ENCODE peak calls at places on chromosomes 1 and 21, in seven cellular contexts. One of them, this sample, is unnamed.

GRCh38 chr1:91846007-91846620 is 39.8 kb downstream of the TGFBR3 start:
- DNase-seq in mammary epithelial cell: no peak
- DNase-seq in tibial nerve: no peak
- DNase-seq in psoas muscle: no peak
- DNase-seq in heart left ventricle: no peak
- DNase-seq in heart right ventricle: no peak
- DNase-seq in iPS DF 6.9: no peak
- DNase-seq in this sample: no peak

GRCh38 chr1:2415801-2416208 is 3.4 kb upstream of the PEX10 start:
- DNase-seq in mammary epithelial cell: no peak
- DNase-seq in tibial nerve: no peak
- DNase-seq in psoas muscle: no peak
- DNase-seq in heart left ventricle: peak; percentile 64
- DNase-seq in heart right ventricle: peak; percentile 23
- DNase-seq in iPS DF 6.9: no peak
- DNase-seq in this sample: peak; percentile 39

GRCh38 chr1:193479187-193479586 is 292.8 kb upstream of the B3GALT2 start:
- DNase-seq in mammary epithelial cell: no peak
- DNase-seq in tibial nerve: no peak
- DNase-seq in psoas muscle: no peak
- DNase-seq in heart left ventricle: no peak
- DNase-seq in heart right ventricle: no peak
- DNase-seq in iPS DF 6.9: no peak
- DNase-seq in this sample: peak; percentile 95

GRCh38 chr1:243420968-243421675 is 165.3 kb downstream of the SDCCAG8 start:
- DNase-seq in mammary epithelial cell: no peak
- DNase-seq in tibial nerve: no peak
- DNase-seq in psoas muscle: no peak
- DNase-seq in heart left ventricle: no peak
- DNase-seq in heart right ventricle: no peak
- DNase-seq in iPS DF 6.9: no peak
- DNase-seq in this sample: no peak

GRCh38 chr21:9767592-9768375 is 753.6 kb upstream of the TPTE start:
- DNase-seq in mammary epithelial cell: no peak
- DNase-seq in tibial nerve: no peak
- DNase-seq in psoas muscle: no peak
- DNase-seq in heart left ventricle: no peak
- DNase-seq in heart right ventricle: no peak
- DNase-seq in iPS DF 6.9: no peak
- DNase-seq in this sample: no peak

GRCh38 chr1:11741919-11742598 is 6.1 kb downstream of the AGTRAP start:
- DNase-seq in mammary epithelial cell: no peak
- DNase-seq in tibial nerve: no peak
- DNase-seq in psoas muscle: no peak
- DNase-seq in heart left ventricle: no peak
- DNase-seq in heart right ventricle: no peak
- DNase-seq in iPS DF 6.9: no peak
- DNase-seq in this sample: no peak

GRCh38 chr1:209486861-209487260 is 96.7 kb upstream of the CAMK1G start:
- DNase-seq in mammary epithelial cell: peak; percentile 80
- DNase-seq in tibial nerve: no peak
- DNase-seq in psoas muscle: no peak
- DNase-seq in heart left ventricle: no peak
- DNase-seq in heart right ventricle: no peak
- DNase-seq in iPS DF 6.9: no peak
- DNase-seq in this sample: no peak

GRCh38 chr21:31735518-31735992 is 3.6 kb upstream of the SCAF4 start:
- DNase-seq in mammary epithelial cell: no peak
- DNase-seq in tibial nerve: no peak
- DNase-seq in psoas muscle: no peak
- DNase-seq in heart left ventricle: no peak
- DNase-seq in heart right ventricle: no peak
- DNase-seq in iPS DF 6.9: no peak
- DNase-seq in this sample: no peak

GRCh38 chr1:172180886-172181285 is 239.6 kb upstream of the C1orf105 start:
- DNase-seq in mammary epithelial cell: peak; percentile 3
- DNase-seq in tibial nerve: peak; percentile 16
- DNase-seq in psoas muscle: peak; percentile 26
- DNase-seq in heart left ventricle: peak; percentile 68
- DNase-seq in heart right ventricle: peak; percentile 43
- DNase-seq in iPS DF 6.9: no peak
- DNase-seq in this sample: peak; percentile 48

GRCh38 chr1:186887198-186887597 is 58.4 kb downstream of the PLA2G4A start:
- DNase-seq in mammary epithelial cell: peak; percentile 47
- DNase-seq in tibial nerve: no peak
- DNase-seq in psoas muscle: no peak
- DNase-seq in heart left ventricle: no peak
- DNase-seq in heart right ventricle: no peak
- DNase-seq in iPS DF 6.9: no peak
- DNase-seq in this sample: no peak

GRCh38 chr1:27296773-27297214 is 25.2 kb upstream of the TMEM222 start:
- DNase-seq in mammary epithelial cell: no peak
- DNase-seq in tibial nerve: peak; percentile 43
- DNase-seq in psoas muscle: peak; percentile 75
- DNase-seq in heart left ventricle: peak; percentile 83
- DNase-seq in heart right ventricle: peak; percentile 77
- DNase-seq in iPS DF 6.9: no peak
- DNase-seq in this sample: peak; percentile 51

GRCh38 chr1:117128323-117129079 is 7.0 kb upstream of the TRIM45 start:
- DNase-seq in mammary epithelial cell: peak; percentile 16
- DNase-seq in tibial nerve: no peak
- DNase-seq in psoas muscle: no peak
- DNase-seq in heart left ventricle: no peak
- DNase-seq in heart right ventricle: no peak
- DNase-seq in iPS DF 6.9: no peak
- DNase-seq in this sample: peak; percentile 37

GRCh38 chr1:117564227-117565082 is 41.4 kb upstream of the TENT5C start:
- DNase-seq in mammary epithelial cell: no peak
- DNase-seq in tibial nerve: no peak
- DNase-seq in psoas muscle: no peak
- DNase-seq in heart left ventricle: no peak
- DNase-seq in heart right ventricle: no peak
- DNase-seq in iPS DF 6.9: no peak
- DNase-seq in this sample: no peak

GRCh38 chr21:38809170-38809878 is 3.6 kb downstream of the ETS2 start:
- DNase-seq in mammary epithelial cell: no peak
- DNase-seq in tibial nerve: no peak
- DNase-seq in psoas muscle: no peak
- DNase-seq in heart left ventricle: no peak
- DNase-seq in heart right ventricle: no peak
- DNase-seq in iPS DF 6.9: no peak
- DNase-seq in this sample: no peak

GRCh38 chr1:116668277-116668676 is 744 bp upstream of the IGSF3 start:
- DNase-seq in mammary epithelial cell: no peak
- DNase-seq in tibial nerve: no peak
- DNase-seq in psoas muscle: no peak
- DNase-seq in heart left ventricle: no peak
- DNase-seq in heart right ventricle: no peak
- DNase-seq in iPS DF 6.9: no peak
- DNase-seq in this sample: no peak

GRCh38 chr1:204190212-204191211 is 5.8 kb downstream of the KISS1 start:
- DNase-seq in mammary epithelial cell: no peak
- DNase-seq in tibial nerve: no peak
- DNase-seq in psoas muscle: no peak
- DNase-seq in heart left ventricle: no peak
- DNase-seq in heart right ventricle: no peak
- DNase-seq in iPS DF 6.9: no peak
- DNase-seq in this sample: no peak

GRCh38 chr1:189658381-189658780 is 819.3 kb downstream of the BRINP3 start:
- DNase-seq in mammary epithelial cell: peak; percentile 44
- DNase-seq in tibial nerve: no peak
- DNase-seq in psoas muscle: no peak
- DNase-seq in heart left ventricle: no peak
- DNase-seq in heart right ventricle: no peak
- DNase-seq in iPS DF 6.9: no peak
- DNase-seq in this sample: no peak

GRCh38 chr1:76113446-76113845 is 38.9 kb downstream of the ST6GALNAC3 start:
- DNase-seq in mammary epithelial cell: no peak
- DNase-seq in tibial nerve: no peak
- DNase-seq in psoas muscle: no peak
- DNase-seq in heart left ventricle: no peak
- DNase-seq in heart right ventricle: no peak
- DNase-seq in iPS DF 6.9: no peak
- DNase-seq in this sample: no peak

GRCh38 chr1:228938248-228938891 is 203.1 kb downstream of the RHOU start:
- DNase-seq in mammary epithelial cell: no peak
- DNase-seq in tibial nerve: no peak
- DNase-seq in psoas muscle: no peak
- DNase-seq in heart left ventricle: no peak
- DNase-seq in heart right ventricle: no peak
- DNase-seq in iPS DF 6.9: no peak
- DNase-seq in this sample: no peak

DNA sequence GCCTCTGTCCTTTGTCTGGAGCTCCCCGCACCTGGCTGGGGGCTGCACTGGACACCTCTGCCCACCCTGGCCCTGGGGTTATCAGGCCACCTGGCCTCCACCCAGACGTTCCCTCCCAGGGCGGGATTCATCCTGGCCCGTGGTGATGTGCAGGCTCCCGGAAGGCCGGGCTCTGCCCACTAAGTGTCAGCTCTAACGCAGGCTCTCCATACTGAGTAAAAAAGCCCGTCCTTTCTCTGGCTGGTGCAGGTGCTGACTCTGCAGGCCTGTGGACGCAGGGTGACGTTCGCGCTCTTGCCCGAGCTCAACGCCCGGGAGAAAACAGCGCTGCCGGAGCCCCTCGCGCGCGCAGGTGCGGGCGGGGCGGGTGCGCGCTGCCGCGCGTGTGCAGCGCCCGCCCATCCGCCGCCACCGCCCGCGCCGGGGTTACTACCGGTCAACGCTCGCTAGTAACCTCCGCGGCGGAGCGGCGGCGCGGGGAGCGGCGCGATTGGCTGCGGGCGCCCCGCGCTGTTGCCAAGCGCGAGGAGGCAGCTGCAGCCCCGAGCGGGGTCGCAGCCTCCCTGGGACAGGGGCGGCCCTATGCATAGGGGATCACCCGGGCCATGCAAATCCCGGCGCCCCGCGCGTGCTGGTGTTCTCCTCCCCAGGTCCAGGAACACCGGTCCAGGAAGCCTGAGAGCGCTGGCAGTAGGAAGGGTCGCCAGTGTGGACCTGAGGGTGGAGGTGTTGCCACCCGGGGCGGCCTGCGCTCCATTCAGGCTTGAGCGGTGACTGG is 15.7 kb downstream of the ABCG1 start:
- DNase-seq in mammary epithelial cell: peak; percentile 40
- DNase-seq in tibial nerve: no peak
- DNase-seq in psoas muscle: peak; percentile 75
- DNase-seq in heart left ventricle: peak; percentile 88
- DNase-seq in heart right ventricle: peak; percentile 82
- DNase-seq in iPS DF 6.9: no peak
- DNase-seq in this sample: peak; percentile 89
- H3K4me1 ChIP-seq in mammary epithelial cell: peaks cover 19% of the 10 kb centered on the region
- H3K4me1 ChIP-seq in tibial nerve: no peaks in the 10 kb centered on the region
- H3K4me1 ChIP-seq in psoas muscle: peaks cover 76% of the 10 kb centered on the region
- H3K4me1 ChIP-seq in heart left ventricle: peaks cover 63% of the 10 kb centered on the region
- H3K4me1 ChIP-seq in heart right ventricle: peaks cover 75% of the 10 kb centered on the region
- H3K4me1 ChIP-seq in iPS DF 6.9: peaks cover 3% of the 10 kb centered on the region
- H3K4me1 ChIP-seq in this sample: peaks cover 96% of the 10 kb centered on the region

DNA sequence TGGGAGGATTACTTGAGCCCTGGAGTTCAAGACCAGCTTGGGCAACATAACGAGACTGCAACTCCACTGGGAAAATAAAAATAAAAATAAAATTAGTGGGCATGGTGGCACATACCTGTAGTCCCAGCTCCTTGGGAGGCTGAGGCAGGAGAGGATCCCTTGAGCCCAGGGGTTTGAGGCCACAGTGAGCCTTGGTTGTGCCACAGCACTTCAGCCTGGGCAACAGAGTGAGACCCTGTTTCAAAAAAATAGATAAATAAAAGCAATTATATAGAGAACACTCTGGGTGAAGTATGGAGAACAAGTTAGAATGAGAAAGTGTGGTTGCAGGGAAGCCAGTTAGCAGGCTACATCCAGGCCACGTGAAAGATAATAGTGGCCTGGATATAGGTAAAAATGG is 25.7 kb downstream of the CXADR start:
- DNase-seq in mammary epithelial cell: no peak
- DNase-seq in tibial nerve: no peak
- DNase-seq in psoas muscle: no peak
- DNase-seq in heart left ventricle: no peak
- DNase-seq in heart right ventricle: no peak
- DNase-seq in iPS DF 6.9: no peak
- DNase-seq in this sample: no peak
- H3K27ac ChIP-seq in mammary epithelial cell: no peak overlapping the region
- H3K27ac ChIP-seq in tibial nerve: no peak overlapping the region
- H3K27ac ChIP-seq in psoas muscle: no peak overlapping the region
- H3K27ac ChIP-seq in heart left ventricle: no peak overlapping the region
- H3K27ac ChIP-seq in heart right ventricle: no peak overlapping the region
- H3K27ac ChIP-seq in iPS DF 6.9: no peak overlapping the region
- H3K27ac ChIP-seq in this sample: no peak overlapping the region

GRCh38 chr1:31955917-31956736 is 18.0 kb upstream of the PTP4A2 start:
- DNase-seq in mammary epithelial cell: peak; percentile 99
- DNase-seq in tibial nerve: peak; percentile 65
- DNase-seq in psoas muscle: peak; percentile 77
- DNase-seq in heart left ventricle: peak; percentile 76
- DNase-seq in heart right ventricle: peak; percentile 54
- DNase-seq in iPS DF 6.9: no peak
- DNase-seq in this sample: peak; percentile 93

GRCh38 chr1:31952825-31953220 is 14.7 kb upstream of the PTP4A2 start:
- DNase-seq in mammary epithelial cell: no peak
- DNase-seq in tibial nerve: no peak
- DNase-seq in psoas muscle: no peak
- DNase-seq in heart left ventricle: no peak
- DNase-seq in heart right ventricle: no peak
- DNase-seq in iPS DF 6.9: no peak
- DNase-seq in this sample: no peak

GRCh38 chr1:31954607-31955283 is 16.6 kb upstream of the PTP4A2 start:
- DNase-seq in mammary epithelial cell: peak; percentile 88
- DNase-seq in tibial nerve: peak; percentile 80
- DNase-seq in psoas muscle: peak; percentile 89
- DNase-seq in heart left ventricle: peak; percentile 90
- DNase-seq in heart right ventricle: peak; percentile 84
- DNase-seq in iPS DF 6.9: no peak
- DNase-seq in this sample: no peak

GRCh38 chr1:31949862-31950261 is 11.7 kb upstream of the PTP4A2 start:
- DNase-seq in mammary epithelial cell: no peak
- DNase-seq in tibial nerve: no peak
- DNase-seq in psoas muscle: no peak
- DNase-seq in heart left ventricle: no peak
- DNase-seq in heart right ventricle: no peak
- DNase-seq in iPS DF 6.9: no peak
- DNase-seq in this sample: no peak

GRCh38 chr1:31951276-31951675 is 13.1 kb upstream of the PTP4A2 start:
- DNase-seq in mammary epithelial cell: no peak
- DNase-seq in tibial nerve: no peak
- DNase-seq in psoas muscle: no peak
- DNase-seq in heart left ventricle: no peak
- DNase-seq in heart right ventricle: no peak
- DNase-seq in iPS DF 6.9: no peak
- DNase-seq in this sample: no peak
- H3K4me1 ChIP-seq in mammary epithelial cell: peaks cover 21% of the 10 kb centered on the region
- H3K4me1 ChIP-seq in tibial nerve: no peaks in the 10 kb centered on the region
- H3K4me1 ChIP-seq in psoas muscle: peaks cover 28% of the 10 kb centered on the region
- H3K4me1 ChIP-seq in heart left ventricle: peaks cover 22% of the 10 kb centered on the region
- H3K4me1 ChIP-seq in heart right ventricle: peaks cover 36% of the 10 kb centered on the region
- H3K4me1 ChIP-seq in iPS DF 6.9: no peaks in the 10 kb centered on the region
- H3K4me1 ChIP-seq in this sample: peaks cover 42% of the 10 kb centered on the region

DNA sequence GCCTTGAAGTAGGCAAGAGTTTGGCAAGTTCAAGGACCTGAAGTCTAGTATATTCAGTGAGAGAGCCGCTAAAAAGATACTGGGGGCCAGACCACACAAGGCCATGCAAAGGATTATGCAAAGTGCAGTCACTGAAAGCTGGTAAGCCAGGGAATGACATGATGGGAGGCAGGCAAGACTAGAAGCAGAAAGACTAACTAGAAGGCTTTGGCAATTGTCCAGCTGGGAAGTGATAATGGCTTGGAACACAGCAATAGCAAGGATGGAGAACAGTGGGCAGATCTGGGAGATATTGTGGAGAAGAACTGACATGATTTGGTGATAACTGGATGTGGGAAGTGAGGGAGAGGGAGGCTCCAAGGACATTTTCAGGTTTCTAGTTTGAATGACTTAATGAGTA is 85.7 kb downstream of the TM2D1 start:
- DNase-seq in mammary epithelial cell: no peak
- DNase-seq in tibial nerve: no peak
- DNase-seq in psoas muscle: no peak
- DNase-seq in heart left ventricle: no peak
- DNase-seq in heart right ventricle: no peak
- DNase-seq in iPS DF 6.9: no peak
- DNase-seq in this sample: no peak
- H3K27ac ChIP-seq in mammary epithelial cell: no peak overlapping the region
- H3K27ac ChIP-seq in tibial nerve: peak overlapping the region; percentile 54
- H3K27ac ChIP-seq in psoas muscle: no peak overlapping the region
- H3K27ac ChIP-seq in heart left ventricle: peak overlapping the region; percentile 38
- H3K27ac ChIP-seq in heart right ventricle: peak overlapping the region; percentile 16
- H3K27ac ChIP-seq in iPS DF 6.9: no peak overlapping the region
- H3K27ac ChIP-seq in this sample: no peak overlapping the region

This sample was measured in CD4-positive, alpha-beta memory T cell.